ENCODE peak calls at places on chromosomes 16 and 17, in four cellular contexts. R is astrocyte, X is K562, G is DND-41. Z is an unnamed sample.

GRCh38 chr16:46620265-46621005 is 744 bp downstream of the SHCBP1 start:
- DNase-seq in G (no peak), R (no peak), X (peak), Z (no peak)

GRCh38 chr16:86314402-86315025 is 195.8 kb upstream of the FOXF1 start:
- DNase-seq in G (no peak), X (no peak), R (no peak), Z (no peak)

GRCh38 chr17:44354582-44355309 is 8.9 kb downstream of the FAM171A2 start:
- DNase-seq in X (peak), R (no peak), G (no peak), Z (no peak)

GRCh38 chr17:33229028-33229427 is 64.1 kb downstream of the ASIC2 start:
- DNase-seq in X (no peak), R (no peak), G (no peak), Z (no peak)

GRCh38 chr16:19135896-19136438 is 22.2 kb downstream of the ITPRIPL2 start:
- DNase-seq in R (no peak), G (no peak), X (peak), Z (no peak)

GRCh38 chr16:8848231-8848938 is 20.4 kb downstream of the CARHSP1 start:
- DNase-seq in G (no peak), R (no peak), X (peak), Z (no peak)

GRCh38 chr16:508884-509736 is 18.4 kb upstream of the CAPN15 start:
- DNase-seq in X (no peak), R (no peak), G (no peak), Z (no peak)

GRCh38 chr17:62819511-62820221 is 11.6 kb upstream of the MARCHF10 start:
- DNase-seq in R (peak), G (no peak), X (no peak), Z (no peak)

GRCh38 chr16:31105677-31106213 is 2.4 kb upstream of the BCKDK start:
- DNase-seq in R (no peak), G (peak), X (peak), Z (no peak)

GRCh38 chr16:82924075-82924854 is 297.5 kb downstream of the CDH13 start:
- DNase-seq in G (peak), R (no peak), X (no peak), Z (no peak)

GRCh38 chr17:46044286-46044928 is 45.4 kb downstream of the STH start:
- DNase-seq in X (peak), G (peak), R (peak), Z (peak)

GRCh38 chr16:67786491-67786890 is 19.9 kb downstream of the RANBP10 start:
- DNase-seq in X (no peak), R (no peak), G (no peak), Z (no peak)

GRCh38 chr16:3458852-3459361 is 15.4 kb downstream of the NAA60 start:
- DNase-seq in X (no peak), R (no peak), G (no peak), Z (no peak)

GRCh38 chr17:62045109-62045508 is 20.0 kb downstream of the MED13 start:
- DNase-seq in X (no peak), G (no peak), R (no peak), Z (no peak)

GRCh38 chr16:82835487-82836160 is 208.9 kb downstream of the CDH13 start:
- DNase-seq in G (no peak), X (no peak), R (no peak), Z (no peak)

GRCh38 chr16:47944589-47944988 is 211.2 kb downstream of the ABCC12 start:
- DNase-seq in R (no peak), G (no peak), X (no peak), Z (no peak)

GRCh38 chr17:80261159-80261894 is 675 bp downstream of the RNF213 start:
- DNase-seq in R (no peak), X (peak), G (peak), Z (peak)

GRCh38 chr16:21101631-21102420 is 48.8 kb downstream of the DNAH3 start:
- DNase-seq in X (no peak), G (peak), R (no peak), Z (no peak)

GRCh38 chr16:65904361-65904760 is 462.1 kb upstream of the CDH5 start:
- DNase-seq in R (no peak), X (no peak), G (no peak), Z (no peak)

GRCh38 chr16:83520596-83520995 is 287.2 kb upstream of the HSBP1 start:
- DNase-seq in G (no peak), R (no peak), X (no peak), Z (no peak)

GRCh38 chr16:67105881-67106280 is 3.9 kb upstream of the PHAF1 start:
- DNase-seq in G (no peak), X (no peak), R (no peak), Z (no peak)

GRCh38 chr16:8572919-8573724 is 17.2 kb downstream of the TMEM114 start:
- DNase-seq in G (peak), R (peak), X (peak), Z (peak)

GRCh38 chr16:9112844-9113186 is 21.4 kb downstream of the HAPSTR1 start:
- DNase-seq in X (no peak), G (no peak), R (no peak), Z (no peak)

GRCh38 chr16:88838566-88838965 is 18.2 kb downstream of the GALNS start:
- DNase-seq in X (no peak), R (no peak), G (no peak), Z (no peak)

GRCh38 chr16:56337131-56337857 is 88.1 kb downstream of the AMFR start:
- DNase-seq in X (no peak), R (no peak), G (no peak), Z (no peak)

GRCh38 chr16:56340416-56340815 is 84.9 kb downstream of the AMFR start:
- DNase-seq in R (no peak), G (no peak), X (no peak), Z (no peak)

GRCh38 chr16:56339431-56340195 is 85.7 kb downstream of the AMFR start:
- DNase-seq in X (no peak), G (no peak), R (no peak), Z (no peak)

GRCh38 chr16:56337858-56338325 is 87.5 kb downstream of the AMFR start:
- DNase-seq in R (no peak), X (no peak), G (no peak), Z (no peak)

GRCh38 chr16:56338566-56339318 is 86.6 kb downstream of the AMFR start:
- DNase-seq in R (no peak), G (no peak), X (no peak), Z (no peak)
- H3K9ac ChIP-seq in R (no peak), G (no peak), X (no peak), Z (no peak)

GRCh38 chr16:29819506-29819905 is 756 bp upstream of the MVP start:
- DNase-seq in X (no peak), R (no peak), G (no peak), Z (no peak)
- H3K4me3 ChIP-seq in X (no peak), R (peak), G (no peak), Z (peak)

GRCh38 chr17:48630009-48630924 is 4.1 kb upstream of the HOXB9 start:
- DNase-seq in X (no peak), R (no peak), G (no peak), Z (no peak)

GRCh38 chr17:48627625-48628510 is 1.7 kb upstream of the HOXB9 start:
- DNase-seq in R (no peak), X (no peak), G (no peak), Z (no peak)

GRCh38 chr17:48629411-48629759 is 3.2 kb upstream of the HOXB9 start:
- DNase-seq in R (no peak), G (no peak), X (no peak), Z (no peak)

GRCh38 chr17:48627242-48627597 is 1.1 kb upstream of the HOXB9 start:
- DNase-seq in X (no peak), R (no peak), G (no peak), Z (no peak)

GRCh38 chr17:48628641-48629410 is 2.7 kb upstream of the HOXB9 start:
- DNase-seq in G (no peak), R (no peak), X (no peak), Z (no peak)
- TF ChIP-seq EZH2 in G (no peak), R (no peak), X (no peak), Z (no peak)

DNA sequence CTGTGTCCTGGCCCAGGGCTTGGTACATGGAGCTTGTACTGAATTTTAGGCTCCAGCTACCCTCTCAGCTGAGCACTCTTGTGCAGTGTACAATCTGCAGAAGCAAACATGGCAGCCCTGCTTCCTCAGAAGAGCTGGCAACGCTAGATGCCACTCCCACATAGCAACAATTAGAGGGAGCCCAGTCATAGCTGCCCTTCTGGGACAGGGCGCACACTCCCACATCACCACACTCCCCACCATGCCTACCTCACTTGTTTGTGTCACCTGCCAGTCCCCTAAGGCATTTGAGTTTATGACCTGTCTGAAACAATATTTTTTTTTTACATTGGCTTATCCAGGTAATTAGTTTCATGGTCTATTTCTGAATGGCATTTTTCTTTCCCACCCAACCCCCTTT is 72.3 kb downstream of the C17orf67 start:
- DNase-seq in R (no peak), X (no peak), G (no peak), Z (no peak)
- H3K9ac ChIP-seq in R (no peak), X (no peak), G (no peak), Z (no peak)

GRCh38 chr17:75087182-75087557 is 584 bp upstream of the SLC16A5 start:
- DNase-seq in G (no peak), X (no peak), R (no peak), Z (no peak)
- H3K4me3 ChIP-seq in G (peak), X (peak), R (peak), Z (peak)

GRCh38 chr17:21164226-21165019 is 37.7 kb downstream of the DHRS7B start:
- DNase-seq in G (no peak), R (no peak), X (no peak), Z (no peak)
- TF ChIP-seq EZH2 in G (no peak), R (no peak), X (no peak), Z (no peak)

GRCh38 chr17:81518785-81519283 is 6.2 kb upstream of the ACTG1 start:
- DNase-seq in R (no peak), G (no peak), X (peak), Z (no peak)
- H3K9ac ChIP-seq in R (peak), G (no peak), X (peak), Z (no peak)

GRCh38 chr17:4562000-4562969 is 1.9 kb upstream of the GGT6 start:
- DNase-seq in G (no peak), X (no peak), R (no peak), Z (no peak)
- H3K4me3 ChIP-seq in G (no peak), X (no peak), R (no peak), Z (no peak)

GRCh38 chr17:1939979-1940809 is 84.9 kb downstream of the RTN4RL1 start:
- DNase-seq in G (no peak), X (no peak), R (no peak), Z (no peak)
- TF ChIP-seq EZH2 in G (no peak), X (no peak), R (no peak), Z (no peak)

DNA sequence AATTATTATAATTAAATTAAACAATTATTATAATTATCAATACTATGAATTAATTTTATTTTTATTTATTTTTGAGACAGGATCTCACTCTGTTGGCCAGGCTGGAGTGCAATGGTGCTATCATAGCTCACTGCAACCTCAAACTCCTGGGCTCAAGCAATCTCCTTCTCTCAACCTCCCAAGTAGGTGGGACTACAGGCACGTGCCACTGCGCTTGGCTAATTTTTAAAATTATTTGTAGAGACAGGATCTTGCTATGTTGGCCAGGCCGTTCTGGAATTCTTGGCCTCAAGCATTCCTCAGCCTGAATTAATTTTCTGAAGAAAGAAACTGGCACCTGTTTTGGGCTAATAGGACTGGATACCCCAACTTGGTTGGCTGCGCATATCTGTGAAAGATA is 10.3 kb downstream of the GNA13 start:
- DNase-seq in R (no peak), G (no peak), X (no peak), Z (no peak)
- H3K9ac ChIP-seq in R (no peak), G (no peak), X (no peak), Z (no peak)

Z was measured in SK-N-MC.